ENCODE peak calls at places on chromosomes 13 and 19, in four cellular contexts. U is endodermal cell, G is AG20443, K is GM04503. H is an unnamed sample.

GRCh38 chr19:10211691-10212090 is 16.9 kb upstream of the DNMT1 start:
- DNase-seq in U (no peak), G (no peak), K (no peak), H (no peak)

GRCh38 chr19:19385900-19386339 is 19.6 kb upstream of the GATAD2A start:
- DNase-seq in U (no peak), G (no peak), K (no peak), H (peak; percentile 72)

GRCh38 chr13:64414381-64414780 is 2815.8 kb downstream of the PCDH9 start:
- DNase-seq in U (no peak), G (no peak), K (no peak), H (no peak)

GRCh38 chr19:33189453-33189852 is 4.7 kb upstream of the LRP3 start:
- DNase-seq in U (peak; percentile 7), G (no peak), K (no peak), H (no peak)

GRCh38 chr19:19628499-19629134 is 597 bp upstream of the LPAR2 start:
- DNase-seq in U (peak; percentile 96), G (no peak), K (no peak), H (peak; percentile 62)

GRCh38 chr19:7916137-7916907 is 1.7 kb downstream of the TGFBR3L start:
- DNase-seq in U (peak; percentile 85), G (peak; percentile 43), K (no peak), H (peak; percentile 80)

GRCh38 chr19:10871711-10872550 is 578 bp downstream of the CARM1 start:
- DNase-seq in U (peak; percentile 71), G (peak; percentile 47), K (no peak), H (peak; percentile 36)

GRCh38 chr13:60226507-60226906 is 62.8 kb upstream of the DIAPH3 start:
- DNase-seq in U (peak; percentile 71), G (peak; percentile 40), K (no peak), H (peak; percentile 21)